ENCODE peak calls at places on chromosomes 7 and 10, in nine cellular contexts. J, T, R, G, S, N, X, B and K are unnamed samples. For H3K27me3, the result is how much of the 10 kb centered on the place peaks cover.

GRCh38 chr7:17679427-17679826 is 260.9 kb downstream of the SNX13 start:
- DNase-seq in J (no peak), T (no peak), R (no peak), G (peak), S (no peak), N (no peak), X (peak), B (peak), K (no peak)

GRCh38 chr10:11830836-11831519 is 7.8 kb downstream of the PROSER2 start:
- DNase-seq in J (no peak), T (no peak), R (no peak), G (no peak), S (no peak), N (no peak), X (peak), B (no peak), K (no peak)

GRCh38 chr7:29606287-29606721 is 42.7 kb downstream of the PRR15 start:
- DNase-seq in J (peak), T (no peak), R (no peak), G (peak), S (no peak), N (no peak), X (no peak), B (no peak), K (peak)

GRCh38 chr7:22561356-22561755 is 61.4 kb upstream of the STEAP1B start:
- DNase-seq in J (no peak), T (no peak), R (no peak), G (peak), S (peak), N (peak), X (peak), B (peak), K (no peak)

GRCh38 chr7:16028651-16029050 is 342.2 kb upstream of the MEOX2 start:
- DNase-seq in J (no peak), T (no peak), R (no peak), G (no peak), S (no peak), N (no peak), X (no peak), B (no peak), K (no peak)

GRCh38 chr10:10295537-10295936 is 722.1 kb upstream of the CELF2 start:
- DNase-seq in J (no peak), T (no peak), R (no peak), G (no peak), S (no peak), N (no peak), X (no peak), B (no peak), K (no peak)

GRCh38 chr10:70537398-70538194 is 59.0 kb downstream of the PALD1 start:
- DNase-seq in J (no peak), T (no peak), R (no peak), G (no peak), S (no peak), N (no peak), X (no peak), B (no peak), K (peak)

GRCh38 chr10:26642896-26643653 is 54.4 kb upstream of the PDSS1 start:
- DNase-seq in J (peak), T (no peak), R (no peak), G (no peak), S (no peak), N (no peak), X (no peak), B (no peak), K (no peak)

GRCh38 chr7:132228240-132228639 is 348.0 kb downstream of the PLXNA4 start:
- DNase-seq in J (no peak), T (no peak), R (no peak), G (no peak), S (no peak), N (no peak), X (no peak), B (no peak), K (no peak)

GRCh38 chr10:1379601-1380000 is 323.4 kb downstream of the WDR37 start:
- DNase-seq in J (peak), T (no peak), R (no peak), G (no peak), S (no peak), N (no peak), X (peak), B (no peak), K (no peak)

GRCh38 chr10:1377756-1378397 is 321.7 kb downstream of the WDR37 start:
- DNase-seq in J (peak), T (no peak), R (no peak), G (no peak), S (no peak), N (no peak), X (no peak), B (no peak), K (no peak)

GRCh38 chr10:1378473-1378872 is 322.3 kb downstream of the WDR37 start:
- DNase-seq in J (peak), T (no peak), R (no peak), G (no peak), S (no peak), N (no peak), X (no peak), B (no peak), K (no peak)

GRCh38 chr10:1381339-1381738 is 325.2 kb downstream of the WDR37 start:
- DNase-seq in J (no peak), T (no peak), R (no peak), G (no peak), S (no peak), N (no peak), X (no peak), B (no peak), K (no peak)

GRCh38 chr10:1380075-1380793 is 324.0 kb downstream of the WDR37 start:
- DNase-seq in J (peak), T (no peak), R (no peak), G (no peak), S (peak), N (no peak), X (no peak), B (no peak), K (no peak)
- H3K27me3 ChIP-seq in J (under half), T (under half), R (under half), G (under half), S (under half), N (under half), X (under half), B (half or more), K (under half)

DNA sequence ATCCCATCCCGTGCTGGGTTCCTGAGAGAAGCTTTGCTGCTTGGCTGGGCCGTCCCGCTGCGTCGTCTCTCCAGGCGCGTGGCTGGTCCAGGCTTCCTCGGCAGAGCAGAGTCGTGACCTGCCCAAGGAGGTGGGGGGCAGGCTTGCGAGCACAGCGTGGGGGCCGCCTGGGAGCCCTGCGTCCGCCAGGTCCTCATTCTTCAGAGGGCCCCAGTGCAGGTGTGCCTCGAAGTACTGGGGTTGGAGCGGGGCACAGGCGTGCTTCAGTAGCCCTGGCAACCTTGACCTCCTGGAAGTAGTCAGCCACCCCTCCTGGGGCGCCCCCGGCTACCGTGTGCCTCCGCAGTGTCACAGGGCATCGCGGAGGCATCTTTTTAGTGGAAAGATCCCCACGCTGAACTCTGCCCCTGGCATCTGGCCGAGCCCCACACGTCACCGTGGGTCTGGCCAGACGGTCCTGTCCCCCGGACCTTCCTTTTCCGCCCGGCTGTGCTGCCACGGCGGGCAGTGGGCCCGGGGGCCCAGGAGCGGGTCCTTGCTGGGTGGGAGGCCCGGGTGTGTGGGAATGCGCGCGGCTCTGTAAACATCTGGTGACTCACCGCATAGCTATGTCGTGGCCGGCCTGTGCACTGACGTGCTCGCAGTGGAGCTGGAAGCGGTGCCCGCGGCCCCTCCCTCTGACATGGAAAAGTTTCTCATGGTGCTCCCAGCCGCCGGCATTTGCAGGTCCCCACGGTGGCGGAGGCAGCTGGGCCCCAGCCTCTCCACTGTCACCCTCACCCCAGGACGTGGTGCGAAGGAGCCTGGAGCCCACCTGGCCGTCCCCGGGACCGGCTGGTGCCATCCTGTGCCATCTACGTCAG is 6.5 kb downstream of the MAFK start:
- DNase-seq in J (peak), T (peak), R (no peak), G (peak), S (peak), N (peak), X (peak), B (peak), K (no peak)
- H3K4me3 ChIP-seq in J (peak), T (peak), R (no peak), G (peak), S (peak), N (peak), X (peak), B (peak), K (no peak)

DNA sequence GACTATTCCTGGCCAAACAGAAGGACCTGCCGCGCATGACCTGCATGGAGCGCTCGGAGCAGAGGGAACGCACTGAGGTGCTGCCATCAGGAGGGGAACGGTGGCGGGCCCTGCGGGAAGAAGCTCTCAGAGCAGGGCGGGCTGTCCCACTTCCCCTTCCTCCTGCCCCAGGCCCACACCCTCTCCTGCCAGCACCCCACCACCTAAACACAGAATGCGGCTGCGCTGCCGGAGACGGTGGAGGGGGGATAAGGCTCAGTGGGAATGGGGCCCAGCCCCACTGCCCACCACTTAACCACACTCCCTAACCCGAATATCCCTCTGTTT is 117.0 kb downstream of the MAD1L1 start:
- DNase-seq in J (no peak), T (no peak), R (no peak), G (no peak), S (no peak), N (no peak), X (no peak), B (peak), K (no peak)
- H3K27me3 ChIP-seq in J (under half), T (under half), R (under half), G (under half), S (under half), N (under half), X (under half), B (under half), K (under half)

GRCh38 chr10:116688241-116688711 is 54.1 kb downstream of the HSPA12A start:
- DNase-seq in J (no peak), T (no peak), R (no peak), G (no peak), S (peak), N (no peak), X (peak), B (no peak), K (no peak)
- H3K4me3 ChIP-seq in J (no peak), T (no peak), R (no peak), G (peak), S (no peak), N (no peak), X (no peak), B (peak), K (no peak)